ENCODE peak calls at places on chromosomes 7 and 10, in five cellular contexts. S is HepG2, T is K562, F is SK-N-SH, K is H1. Z is an unnamed sample.

GRCh38 chr7:123485187-123485586 is 49.2 kb downstream of the IQUB start:
- DNase-seq in S (no peak), T (no peak), F (no peak), K (no peak), Z (no peak)

GRCh38 chr10:30510184-30510931 is 76.4 kb downstream of the MAP3K8 start:
- DNase-seq in S (no peak), T (peak; percentile 32), F (no peak), K (no peak), Z (no peak)

GRCh38 chr10:114489521-114490310 is 85.4 kb upstream of the AFAP1L2 start:
- DNase-seq in S (peak; percentile 99), T (no peak), F (no peak), K (no peak), Z (no peak)

GRCh38 chr10:69635428-69636272 is 5.6 kb downstream of the FAM241B start:
- DNase-seq in S (no peak), T (no peak), F (no peak), K (no peak), Z (no peak)

GRCh38 chr10:28533571-28534304 is 820 bp downstream of the WAC start:
- DNase-seq in S (peak; percentile 13), T (peak; percentile 60), F (peak; percentile 83), K (peak; percentile 65), Z (no peak)

GRCh38 chr10:86688398-86688921 is 20.1 kb downstream of the LDB3 start:
- DNase-seq in S (peak; percentile 48), T (peak; percentile 67), F (peak; percentile 82), K (peak; percentile 68), Z (no peak)

GRCh38 chr7:134891262-134892001 is 94.9 kb upstream of the AGBL3 start:
- DNase-seq in S (peak; percentile 98), T (no peak), F (peak; percentile 88), K (peak; percentile 80), Z (no peak)

GRCh38 chr10:86699541-86699940 is 31.2 kb downstream of the LDB3 start:
- DNase-seq in S (no peak), T (no peak), F (no peak), K (no peak), Z (no peak)

GRCh38 chr7:41045556-41046123 is 657.2 kb downstream of the INHBA start:
- DNase-seq in S (peak; percentile 3), T (no peak), F (no peak), K (peak; percentile 31), Z (no peak)

GRCh38 chr10:119701861-119702260 is 24.0 kb upstream of the INPP5F start:
- DNase-seq in S (peak; percentile 15), T (no peak), F (no peak), K (no peak), Z (no peak)
- TF ChIP-seq TAF1 in S (no peak), T (no peak), F (no peak), K (no peak), Z (no peak)

GRCh38 chr7:121940907-121941306 is 67.9 kb downstream of the PTPRZ1 start:
- DNase-seq in S (no peak), T (no peak), F (no peak), K (no peak), Z (no peak)

GRCh38 chr7:121945066-121945848 is 72.3 kb downstream of the PTPRZ1 start:
- DNase-seq in S (no peak), T (no peak), F (no peak), K (no peak), Z (no peak)

GRCh38 chr7:121941836-121942235 is 68.9 kb downstream of the PTPRZ1 start:
- DNase-seq in S (no peak), T (no peak), F (no peak), K (no peak), Z (no peak)

DNA sequence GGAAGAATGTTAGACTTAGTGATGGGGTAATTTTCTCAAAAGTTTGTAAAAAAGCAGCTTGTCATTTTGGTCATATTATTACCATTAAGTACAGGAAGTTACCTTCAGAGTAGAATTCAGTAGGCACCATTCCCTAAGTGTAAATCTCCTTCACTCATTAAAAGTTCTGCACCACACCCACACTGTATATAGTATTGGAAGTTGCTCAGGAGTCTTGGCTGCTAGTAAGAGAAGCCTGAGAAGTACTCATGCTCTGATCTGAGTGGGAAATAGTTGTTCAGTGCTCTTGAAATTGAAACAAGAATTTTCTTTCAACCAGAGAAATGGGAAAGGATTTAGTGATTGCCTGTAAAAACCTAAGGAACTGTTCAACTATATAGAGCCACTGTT is 72.9 kb downstream of the PTPRZ1 start:
- DNase-seq in S (no peak), T (no peak), F (no peak), K (no peak), Z (no peak)
- TF ChIP-seq CHD2 in S (no peak), T (no peak), F (no peak), K (no peak), Z (no peak)

GRCh38 chr10:73634397-73634796 is 6.9 kb downstream of the MYOZ1 start:
- DNase-seq in S (no peak), T (no peak), F (no peak), K (no peak), Z (no peak)
- TF ChIP-seq TAF1 in S (no peak), T (no peak), F (no peak), K (no peak), Z (no peak)

DNA sequence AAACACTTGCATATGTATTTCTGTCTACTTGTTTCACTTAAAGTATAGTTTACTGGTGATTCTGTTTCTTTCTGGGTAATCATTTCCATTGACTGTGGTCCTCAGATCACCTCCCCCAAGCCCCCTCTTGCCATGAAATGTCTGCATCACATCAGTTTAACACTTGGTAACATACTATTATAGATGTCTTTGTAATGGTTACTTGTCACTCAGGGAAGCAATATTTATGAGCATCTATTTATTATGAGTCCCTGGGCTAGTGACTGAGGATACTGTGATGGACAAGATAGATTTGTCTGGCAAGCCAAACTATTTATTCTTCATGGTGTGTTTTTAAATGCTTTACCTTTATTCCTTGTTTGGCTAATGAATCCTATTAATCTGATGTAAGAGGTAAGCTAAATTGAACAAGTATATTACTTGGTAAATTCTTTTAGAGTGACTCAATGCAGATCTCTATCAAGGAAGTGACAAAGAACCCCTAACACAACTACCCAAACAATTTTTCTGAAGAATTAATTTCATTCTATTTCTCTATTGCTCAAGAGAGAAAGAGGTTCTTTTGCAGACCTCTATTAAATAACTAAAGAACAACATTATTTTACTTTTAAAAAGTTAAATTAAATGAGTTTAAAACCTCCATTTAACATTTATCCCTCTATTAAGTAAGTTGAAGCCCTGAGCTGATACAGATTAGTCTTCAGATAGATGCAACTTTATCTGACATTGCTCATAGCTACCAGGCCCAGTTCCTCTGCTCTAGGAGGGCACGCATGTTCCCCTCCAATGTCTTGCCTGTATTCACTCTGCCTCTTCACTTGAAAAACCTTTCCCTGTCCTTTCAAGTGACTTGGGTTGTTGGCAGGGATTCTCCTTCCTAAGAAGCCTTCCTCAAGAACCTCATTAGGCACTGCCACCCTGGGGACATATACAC is 270.7 kb downstream of the RELN start:
- DNase-seq in S (no peak), T (no peak), F (no peak), K (no peak), Z (no peak)
- TF ChIP-seq CHD2 in S (no peak), T (no peak), F (no peak), K (no peak), Z (no peak)

GRCh38 chr10:128191847-128192246 is 65.6 kb upstream of the MKI67 start:
- DNase-seq in S (no peak), T (no peak), F (no peak), K (no peak), Z (no peak)
- TF ChIP-seq TAF1 in S (no peak), T (no peak), F (no peak), K (no peak), Z (no peak)

GRCh38 chr7:28179081-28180030 is 1.2 kb downstream of the JAZF1 start:
- DNase-seq in S (no peak), T (peak; percentile 81), F (peak; percentile 96), K (peak; percentile 64), Z (no peak)
- TF ChIP-seq CHD2 in S (no peak), T (no peak), F (no peak), K (no peak), Z (no peak)

GRCh38 chr7:74527842-74528241 is 74.1 kb downstream of the GTF2IRD1 start:
- DNase-seq in S (no peak), T (no peak), F (no peak), K (no peak), Z (no peak)
- TF ChIP-seq TAF1 in S (no peak), T (no peak), F (no peak), K (no peak), Z (no peak)

DNA sequence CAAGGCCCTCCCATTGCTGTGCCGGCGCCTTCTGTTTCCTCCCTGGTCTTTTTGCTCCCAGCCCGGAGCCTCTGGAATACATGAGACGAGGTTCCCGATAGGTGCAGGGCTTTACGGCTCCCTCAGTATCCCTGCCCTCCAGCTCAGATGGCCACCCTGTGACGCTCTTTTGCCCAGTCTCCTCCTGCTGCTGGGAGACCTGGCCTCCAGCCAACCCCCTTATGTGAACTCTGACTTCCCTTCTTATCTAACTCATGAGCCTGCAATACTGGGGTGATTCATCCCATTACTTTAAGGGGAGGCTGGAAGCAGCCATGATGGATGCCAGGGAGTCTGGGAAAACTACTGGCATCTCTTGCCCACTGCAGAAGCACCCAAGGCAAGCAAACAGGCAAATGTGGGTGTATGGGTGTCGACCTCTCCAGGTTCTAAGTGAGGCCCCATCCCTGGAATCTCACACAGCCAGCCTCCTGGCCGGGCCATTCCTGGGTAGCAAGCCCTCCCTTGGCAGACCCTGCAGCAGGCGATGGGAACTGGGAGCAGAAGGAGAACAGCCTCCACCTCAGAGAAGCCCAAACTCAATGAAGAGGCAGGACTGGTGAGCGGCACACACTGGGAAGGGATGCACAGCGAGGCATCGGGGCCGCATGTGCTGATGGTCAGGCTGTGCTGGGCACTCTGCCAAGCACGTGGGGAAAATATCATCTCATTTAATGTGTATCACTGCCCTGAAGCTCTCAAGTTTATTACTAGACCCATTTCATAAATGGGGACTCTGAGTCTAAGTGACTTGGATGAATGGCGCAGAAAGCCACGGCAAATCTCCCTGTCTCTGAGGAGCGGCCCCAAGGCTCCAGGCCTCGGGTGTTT is 97.5 kb downstream of the FAM53B start:
- DNase-seq in S (peak; percentile 43), T (peak; percentile 58), F (peak; percentile 68), K (no peak), Z (no peak)
- TF ChIP-seq CHD2 in S (no peak), T (no peak), F (no peak), K (no peak), Z (no peak)

DNA sequence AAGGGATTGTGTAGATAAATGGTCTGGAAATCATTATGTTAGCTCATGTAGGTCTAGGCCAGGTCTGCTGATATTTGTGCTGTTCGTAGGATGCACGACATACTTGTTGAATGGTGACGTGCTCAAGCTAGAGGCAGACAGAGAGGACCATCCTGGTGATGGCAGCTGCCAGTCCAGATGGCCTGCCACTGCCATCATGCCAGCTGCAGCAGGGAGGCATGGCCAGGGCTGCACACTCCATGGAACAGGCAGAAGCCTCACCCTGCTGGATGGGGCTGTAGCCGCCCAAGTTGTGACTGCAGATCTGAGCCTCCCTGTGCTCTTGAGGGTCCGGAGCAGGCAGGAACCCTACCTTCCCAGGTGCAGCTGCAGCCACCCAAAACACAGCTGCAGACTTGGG is 80.3 kb downstream of the SPDYE5 start:
- DNase-seq in S (no peak), T (no peak), F (no peak), K (no peak), Z (no peak)
- TF ChIP-seq TAF1 in S (no peak), T (no peak), F (no peak), K (no peak), Z (no peak)